ENCODE peak calls at places on chromosomes 4 and X, in four cellular contexts. R is WERI-Rb-1, N is uterus, C is neural progenitor cell. P is an unnamed sample.

GRCh38 chr4:24956763-24957162 is 43.9 kb upstream of the CCDC149 start:
- DNase-seq in R (no peak), N (no peak), C (no peak), P (no peak)

GRCh38 chrX:9538544-9539045 is 73.7 kb downstream of the TBL1X start:
- DNase-seq in R (peak), N (no peak), C (no peak), P (no peak)

GRCh38 chr4:143405197-143405730 is 68.6 kb downstream of the GAB1 start:
- DNase-seq in R (no peak), N (no peak), C (no peak), P (no peak)

GRCh38 chr4:1208970-1209704 is 36.8 kb upstream of the SPON2 start:
- DNase-seq in R (peak), N (no peak), C (no peak), P (no peak)

GRCh38 chr4:6939761-6940743 is 30.4 kb downstream of the TBC1D14 start:
- DNase-seq in R (no peak), N (no peak), C (peak), P (no peak)

GRCh38 chrX:19840899-19841648 is 46.3 kb downstream of the SH3KBP1 start:
- DNase-seq in R (no peak), N (no peak), C (peak), P (no peak)

GRCh38 chr4:109332926-109333464 is 30.5 kb upstream of the COL25A1 start:
- DNase-seq in R (peak), N (no peak), C (peak), P (no peak)

GRCh38 chrX:10158279-10158939 is 1.6 kb downstream of the CLCN4 start:
- DNase-seq in R (peak), N (no peak), C (peak), P (no peak)

GRCh38 chr4:40327340-40327739 is 7.8 kb upstream of the CHRNA9 start:
- DNase-seq in R (no peak), N (no peak), C (no peak), P (no peak)

GRCh38 chr4:186666750-186667149 is 56.9 kb downstream of the FAT1 start:
- DNase-seq in R (no peak), N (no peak), C (no peak), P (no peak)

GRCh38 chr4:186666252-186666651 is 57.4 kb downstream of the FAT1 start:
- DNase-seq in R (no peak), N (no peak), C (no peak), P (no peak)

GRCh38 chr4:186669735-186670134 is 53.9 kb downstream of the FAT1 start:
- DNase-seq in R (no peak), N (no peak), C (no peak), P (no peak)

DNA sequence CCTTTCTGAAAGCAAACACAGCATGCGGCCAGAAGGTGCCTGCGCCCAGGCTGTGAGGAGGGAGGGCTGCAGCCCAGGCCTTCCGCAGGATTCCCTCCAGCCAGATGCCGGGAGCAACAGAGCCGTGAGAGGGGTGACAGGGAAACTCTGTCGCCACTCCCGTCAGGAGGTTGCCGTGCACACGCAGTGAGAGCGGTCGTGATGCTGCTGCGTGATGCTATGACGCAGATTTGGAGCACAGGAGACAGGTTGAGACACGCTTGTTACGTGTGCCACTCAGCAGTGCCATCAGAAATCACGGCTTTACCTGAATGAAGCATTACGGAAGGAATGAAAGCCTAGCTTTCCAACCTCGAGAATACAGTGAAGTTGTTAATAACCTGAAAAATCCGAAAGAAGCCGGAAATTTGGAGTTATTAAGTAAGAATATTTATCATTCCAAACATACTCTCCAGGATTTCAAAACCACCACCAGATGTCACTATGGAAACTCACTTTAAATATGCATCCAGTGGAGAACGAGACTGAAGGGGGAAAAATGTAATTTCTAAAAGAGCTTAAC is 54.4 kb downstream of the FAT1 start:
- DNase-seq in R (no peak), N (no peak), C (peak), P (no peak)
- H3K4me3 ChIP-seq in R (no peak), N (no peak), C (no peak), P (peak)

GRCh38 chr4:173500841-173501591 is 29.0 kb downstream of the HAND2 start:
- DNase-seq in R (no peak), N (no peak), C (no peak), P (no peak)
- H3K4me3 ChIP-seq in R (no peak), N (no peak), C (peak), P (peak)

GRCh38 chr4:73439445-73439844 is 3.4 kb downstream of the AFP start:
- DNase-seq in R (no peak), N (no peak), C (no peak), P (no peak)

GRCh38 chr4:73439991-73440390 is 4.0 kb downstream of the AFP start:
- DNase-seq in R (no peak), N (no peak), C (no peak), P (no peak)

GRCh38 chr4:73440653-73441052 is 4.6 kb downstream of the AFP start:
- DNase-seq in R (no peak), N (no peak), C (no peak), P (no peak)

GRCh38 chr4:73443224-73443623 is 7.2 kb downstream of the AFP start:
- DNase-seq in R (no peak), N (no peak), C (no peak), P (no peak)

GRCh38 chr4:73442275-73442674 is 6.3 kb downstream of the AFP start:
- DNase-seq in R (no peak), N (no peak), C (no peak), P (no peak)
- H3K4me3 ChIP-seq in R (no peak), N (no peak), C (no peak), P (no peak)

DNA sequence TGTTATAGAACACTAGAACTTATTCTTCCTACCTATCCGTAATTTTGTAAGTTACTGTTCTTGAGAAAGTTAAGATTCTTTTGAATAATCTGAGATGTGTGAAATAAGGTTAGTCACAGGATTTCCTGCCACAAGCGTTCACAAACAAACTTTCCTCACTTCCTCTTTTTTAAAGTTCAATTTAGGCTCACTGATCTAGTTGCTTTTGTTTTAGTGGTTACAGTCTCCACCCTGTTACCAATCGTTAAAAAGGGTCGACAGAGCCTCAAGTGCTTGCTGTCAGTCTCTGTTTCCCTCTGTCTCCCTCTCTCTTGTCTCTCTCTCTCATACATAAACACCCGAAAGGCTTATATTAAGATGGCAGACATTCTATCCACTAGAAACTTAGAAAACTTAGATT is 35.9 kb upstream of the STK26 start:
- DNase-seq in R (no peak), N (no peak), C (no peak), P (no peak)
- H3K4me3 ChIP-seq in R (no peak), N (no peak), C (no peak), P (no peak)

DNA sequence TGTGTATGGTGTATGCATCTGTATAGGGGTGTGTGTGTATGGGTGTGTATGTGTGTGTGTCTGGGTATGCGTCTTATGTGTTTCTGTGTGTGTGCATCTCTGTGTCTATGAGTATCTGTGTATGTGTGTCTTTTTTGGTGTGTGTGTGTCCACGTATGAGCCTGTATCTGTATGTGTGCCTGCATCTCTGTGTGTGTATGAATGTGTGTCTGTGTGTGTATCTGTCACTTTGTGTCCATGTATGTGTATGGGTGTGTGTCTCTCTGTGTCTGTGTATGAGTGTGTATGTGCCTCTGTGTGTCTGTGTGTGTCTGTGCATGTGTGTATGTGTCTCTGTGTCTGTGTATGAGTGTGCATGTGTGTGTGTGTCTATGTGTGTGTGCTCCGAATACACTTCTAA is 24.3 kb downstream of the FAM149A start:
- DNase-seq in R (no peak), N (no peak), C (no peak), P (no peak)
- H3K4me3 ChIP-seq in R (no peak), N (no peak), C (no peak), P (no peak)

DNA sequence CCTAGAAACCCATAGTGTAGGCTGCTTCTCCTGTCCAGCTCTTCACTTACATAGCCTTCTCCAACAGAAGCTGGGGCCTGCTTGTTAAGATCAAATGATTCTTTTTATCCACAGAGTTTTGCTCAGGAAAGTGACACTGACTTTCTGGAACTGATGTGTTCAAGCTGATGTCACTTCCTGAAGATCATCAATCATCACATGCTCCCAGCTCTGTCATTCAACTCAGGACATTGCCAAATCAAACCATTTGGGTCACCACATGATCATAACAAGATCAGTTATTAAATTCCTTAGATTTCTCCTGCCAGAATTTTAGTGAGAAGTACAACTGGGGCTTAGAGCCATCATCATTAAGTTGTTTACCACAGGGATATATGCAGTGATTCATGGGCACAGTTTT is 39.4 kb downstream of the GLRA3 start:
- DNase-seq in R (no peak), N (no peak), C (no peak), P (no peak)
- H3K4me3 ChIP-seq in R (no peak), N (no peak), C (no peak), P (no peak)